ENCODE peak calls at places on chromosome 15, in four cellular contexts. F, G, I and S are unnamed samples.

GRCh38 chr15:36527512-36528162 is 51.8 kb upstream of the CDIN1 start:
- DNase-seq in F (no peak), G (no peak), I (no peak), S (no peak)

GRCh38 chr15:81385110-81386076 is 11.4 kb upstream of the TMC3 start:
- DNase-seq in F (peak; percentile 55), G (no peak), I (no peak), S (no peak)

GRCh38 chr15:25250906-25251622 is 187.8 kb downstream of the UBE3A start:
- DNase-seq in F (no peak), G (no peak), I (no peak), S (peak; percentile 2)

GRCh38 chr15:84940399-84940798 is 41.3 kb upstream of the PDE8A start:
- DNase-seq in F (no peak), G (no peak), I (no peak), S (no peak)

GRCh38 chr15:91751611-91752010 is 101.9 kb upstream of the SLCO3A1 start:
- DNase-seq in F (no peak), G (no peak), I (no peak), S (no peak)

GRCh38 chr15:79058260-79058850 is 32.2 kb downstream of the RASGRF1 start:
- DNase-seq in F (no peak), G (no peak), I (no peak), S (no peak)

GRCh38 chr15:80436511-80437307 is 32.5 kb downstream of the ARNT2 start:
- DNase-seq in F (peak; percentile 32), G (no peak), I (no peak), S (no peak)

GRCh38 chr15:70376929-70377691 is 279.4 kb upstream of the TLE3 start:
- DNase-seq in F (no peak), G (peak; percentile 20), I (no peak), S (no peak)

GRCh38 chr15:93146196-93146595 is 57.2 kb upstream of the RGMA start:
- DNase-seq in F (no peak), G (no peak), I (no peak), S (no peak)

GRCh38 chr15:53520867-53521525 is 238.5 kb downstream of the WDR72 start:
- DNase-seq in F (no peak), G (no peak), I (no peak), S (no peak)

GRCh38 chr15:34065941-34066340 is 26.9 kb upstream of the AVEN start:
- DNase-seq in F (no peak), G (no peak), I (no peak), S (no peak)

GRCh38 chr15:38576261-38576660 is 11.6 kb upstream of the RASGRP1 start:
- DNase-seq in F (no peak), G (no peak), I (no peak), S (no peak)
- TF ChIP-seq NR2C2 in F (no peak), G (no peak), I (no peak), S (no peak)

GRCh38 chr15:43241100-43241499 is 20.3 kb upstream of the EPB42 start:
- DNase-seq in F (no peak), G (no peak), I (no peak), S (no peak)
- TF ChIP-seq USF2 in F (no peak), G (no peak), I (no peak), S (no peak)

GRCh38 chr15:66594344-66594743 is 28.5 kb upstream of the LCTL start:
- DNase-seq in F (no peak), G (no peak), I (no peak), S (no peak)
- TF ChIP-seq NR2C2 in F (no peak), G (no peak), I (no peak), S (no peak)

DNA sequence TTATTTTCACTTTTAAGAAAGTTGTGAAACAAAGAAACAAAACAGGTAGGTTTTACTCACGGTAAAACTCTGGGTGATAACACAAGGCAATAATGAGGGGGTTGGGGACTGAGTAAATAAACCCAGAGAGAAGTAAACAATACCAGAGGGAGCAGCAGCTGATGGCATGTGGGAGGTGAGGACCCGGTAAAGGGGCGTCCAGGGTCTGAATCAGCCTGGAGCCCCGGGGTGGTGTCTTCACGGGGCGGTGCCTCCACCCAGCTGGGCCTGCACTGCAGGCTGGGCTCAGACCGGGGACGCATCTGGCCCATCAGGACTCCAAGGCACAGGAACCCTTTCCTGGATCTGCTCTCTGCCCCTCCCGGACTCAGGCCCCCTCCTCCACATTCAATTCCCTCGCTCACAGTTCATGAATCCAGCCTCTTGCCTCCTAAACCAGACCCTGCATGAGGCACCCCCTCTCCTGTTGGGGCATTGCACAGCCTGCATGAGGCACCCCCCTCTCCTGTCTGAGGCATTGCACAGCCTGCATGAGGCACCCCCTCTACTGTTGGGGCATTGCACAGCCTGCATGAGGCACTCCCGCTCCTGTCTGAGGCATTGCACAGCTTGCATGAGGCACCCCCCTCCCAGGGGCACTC is 73.9 kb upstream of the MFGE8 start:
- DNase-seq in F (no peak), G (peak; percentile 55), I (no peak), S (peak; percentile 29)
- TF ChIP-seq USF2 in F (no peak), G (no peak), I (no peak), S (no peak)

GRCh38 chr15:20346082-20346805 is 195.4 kb downstream of the GOLGA6L6 start:
- DNase-seq in F (no peak), G (no peak), I (no peak), S (peak; percentile 7)
- TF ChIP-seq NR2C2 in F (no peak), G (no peak), I (no peak), S (no peak)

DNA sequence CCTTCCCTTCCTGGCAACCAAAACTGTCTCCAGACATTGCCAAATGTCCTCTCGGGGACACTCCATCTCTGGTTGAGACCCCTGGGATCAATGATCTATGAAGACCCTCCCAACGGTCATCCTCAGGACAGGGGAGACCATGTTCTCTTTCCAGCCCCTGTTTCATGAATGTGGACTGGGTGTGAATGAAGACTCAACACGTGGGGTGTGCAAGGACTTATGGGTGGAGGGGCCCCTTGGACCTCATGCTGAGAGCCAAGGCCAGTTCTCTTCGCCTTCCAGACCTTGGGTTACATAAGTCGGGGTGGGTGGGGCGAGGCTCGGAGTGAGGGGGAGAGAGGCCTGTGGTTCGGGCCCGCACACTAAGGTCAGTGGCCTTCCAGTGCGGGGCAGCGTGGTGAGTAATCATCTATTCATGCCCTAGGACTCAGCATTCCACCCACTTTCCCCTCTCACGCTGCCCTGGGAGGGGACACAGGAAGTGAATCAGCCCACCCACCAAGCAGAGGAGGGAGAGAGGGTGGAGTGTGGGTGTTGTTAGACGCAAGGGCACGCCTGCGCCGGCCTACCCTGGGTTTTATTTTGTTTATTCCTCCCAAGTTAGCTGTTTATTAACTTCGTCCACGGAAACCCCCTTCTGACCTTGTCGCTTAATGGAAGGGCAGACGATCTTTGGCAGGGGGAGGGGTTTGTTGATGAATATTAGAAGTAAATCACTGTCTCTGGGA is 6.7 kb downstream of the PAQR5 start:
- DNase-seq in F (peak; percentile 52), G (peak; percentile 64), I (no peak), S (no peak)
- TF ChIP-seq USF2 in F (no peak), G (peak; percentile 13), I (no peak), S (no peak)

DNA sequence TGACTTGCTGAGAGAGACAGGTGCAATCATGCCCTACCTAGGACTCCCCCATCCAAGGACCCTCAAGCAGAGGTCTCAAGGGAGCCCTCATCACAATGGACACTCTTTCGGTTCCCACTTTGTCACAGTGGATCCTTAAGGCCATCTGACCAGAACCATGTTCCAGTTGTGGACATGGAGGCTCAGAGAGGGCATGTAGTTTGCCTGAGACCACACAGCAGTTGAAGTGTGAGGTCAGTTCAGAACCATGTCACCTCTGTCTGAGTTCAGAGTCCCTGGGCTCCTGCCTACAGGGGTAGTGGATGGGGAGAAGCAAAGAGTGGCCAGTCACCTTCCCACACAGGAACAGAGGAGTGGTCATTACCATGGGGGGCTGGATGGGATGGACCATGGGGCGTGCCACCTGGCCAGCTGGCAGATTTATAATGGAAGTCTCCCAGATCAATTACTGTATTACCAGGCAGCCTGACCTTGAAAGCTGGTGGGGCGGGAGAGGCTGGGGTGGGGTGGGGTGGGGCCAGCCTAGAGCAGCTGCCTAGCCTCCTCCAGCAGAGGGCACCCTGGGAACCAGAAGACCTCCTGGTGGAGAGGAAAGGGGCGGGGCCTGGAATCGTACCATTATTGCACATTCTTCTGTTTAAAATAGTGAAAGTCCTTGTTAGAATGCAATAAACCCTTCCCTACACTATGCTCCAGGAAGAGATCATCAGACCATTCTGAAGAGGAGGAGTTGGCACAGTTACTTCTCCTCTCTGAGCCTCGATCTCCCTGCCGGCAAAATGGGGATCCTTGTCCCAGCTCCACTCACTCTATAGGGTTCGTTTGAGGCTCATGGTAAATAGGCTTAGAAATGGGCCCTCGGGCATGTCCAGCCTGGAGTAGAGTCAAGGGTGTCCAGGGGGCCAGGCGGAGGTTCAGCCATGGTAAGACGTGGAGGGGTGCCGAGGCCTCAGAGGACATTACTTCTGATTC is 26.9 kb upstream of the LINGO1 start:
- DNase-seq in F (peak; percentile 74), G (peak; percentile 85), I (no peak), S (peak; percentile 77)
- TF ChIP-seq NR2C2 in F (no peak), G (no peak), I (no peak), S (no peak)

GRCh38 chr15:60217161-60217560 is 180.6 kb downstream of the ANXA2 start:
- DNase-seq in F (no peak), G (no peak), I (no peak), S (no peak)

GRCh38 chr15:60219841-60220240 is 177.9 kb downstream of the ANXA2 start:
- DNase-seq in F (no peak), G (no peak), I (no peak), S (no peak)

GRCh38 chr15:60223161-60223560 is 174.6 kb downstream of the ANXA2 start:
- DNase-seq in F (no peak), G (no peak), I (no peak), S (no peak)

GRCh38 chr15:60218256-60218655 is 179.5 kb downstream of the ANXA2 start:
- DNase-seq in F (no peak), G (no peak), I (no peak), S (no peak)

GRCh38 chr15:60221356-60221755 is 176.4 kb downstream of the ANXA2 start:
- DNase-seq in F (no peak), G (no peak), I (no peak), S (no peak)
- TF ChIP-seq USF2 in F (no peak), G (no peak), I (no peak), S (no peak)